ENCODE peak calls at places on chromosomes 11 and 22, in eight cellular contexts. T is activated CD4-positive, alpha-beta T cell treated with anti-CD3 and anti-CD28 coated beads, Interleukin-2, amount 50 U/mL, for 48 hours; D is AG09309; N is H1; H is NCI-H460; G is IMR-90; P is uterus; U is stomach. M is an unnamed sample.

GRCh38 chr11:124799384-124800225 is 601 bp downstream of the MSANTD2 start:
- DNase-seq in G (peak; percentile 18), U (peak; percentile 28), T (peak; percentile 38), D (no peak), N (no peak), H (no peak), P (no peak), M (no peak)

GRCh38 chr11:65185869-65186341 is 4.2 kb downstream of the CAPN1 start:
- DNase-seq in H (no peak), P (no peak), T (no peak), G (no peak), D (no peak), U (no peak), N (no peak), M (no peak)

GRCh38 chr11:76857776-76858461 is 2.8 kb upstream of the ACER3 start:
- DNase-seq in H (no peak), U (no peak), N (no peak), T (no peak), D (no peak), G (no peak), P (no peak), M (no peak)

GRCh38 chr11:42996742-42997307 is 315.0 kb upstream of the API5 start:
- DNase-seq in G (no peak), D (no peak), P (no peak), T (no peak), N (no peak), U (no peak), H (no peak), M (no peak)

GRCh38 chr11:34680918-34681554 is 60.1 kb downstream of the EHF start:
- DNase-seq in H (peak; percentile 82), D (peak; percentile 13), G (peak; percentile 78), P (no peak), T (no peak), N (peak; percentile 5), U (no peak), M (no peak)

GRCh38 chr22:48103126-48103875 is 1340.9 kb downstream of the TBC1D22A start:
- DNase-seq in D (no peak), U (peak; percentile 3), P (no peak), T (no peak), N (no peak), H (no peak), G (no peak), M (peak; percentile 15)

GRCh38 chr11:30346068-30346688 is 23.3 kb downstream of the ARL14EP start:
- DNase-seq in T (no peak), H (peak; percentile 56), P (no peak), U (no peak), G (peak; percentile 62), N (no peak), D (no peak), M (peak; percentile 58)

GRCh38 chr11:69403556-69404215 is 77.8 kb upstream of the LINC01488 start:
- DNase-seq in T (no peak), U (no peak), N (no peak), G (peak; percentile 82), D (peak; percentile 16), H (no peak), P (no peak), M (no peak)

GRCh38 chr11:8273281-8273680 is 9.6 kb upstream of the LMO1 start:
- DNase-seq in U (no peak), P (no peak), D (no peak), H (no peak), G (peak; percentile 29), T (no peak), N (no peak), M (no peak)

GRCh38 chr22:21611210-21611977 is 18.4 kb downstream of the YDJC start:
- DNase-seq in T (no peak), U (no peak), N (no peak), H (no peak), P (no peak), D (no peak), G (no peak), M (no peak)

GRCh38 chr11:86275493-86276370 is 26.3 kb upstream of the HIKESHI start:
- DNase-seq in T (no peak), N (no peak), P (no peak), D (no peak), G (no peak), H (no peak), U (no peak), M (no peak)

GRCh38 chr11:36091256-36091811 is 147.5 kb downstream of the LDLRAD3 start:
- DNase-seq in T (no peak), H (no peak), N (no peak), G (peak; percentile 79), D (peak; percentile 63), P (no peak), U (no peak), M (no peak)

GRCh38 chr22:43370045-43370444 is 26.9 kb upstream of the SCUBE1 start:
- DNase-seq in G (no peak), P (no peak), D (no peak), H (no peak), T (no peak), U (no peak), N (no peak), M (no peak)

GRCh38 chr22:44455151-44455962 is 42.7 kb downstream of the RTL6 start:
- DNase-seq in D (no peak), P (no peak), T (peak; percentile 35), G (no peak), H (no peak), N (no peak), U (peak; percentile 27), M (no peak)

GRCh38 chr11:62665630-62666258 is 632 bp downstream of the CSKMT start:
- DNase-seq in U (peak; percentile 50), T (peak; percentile 60), P (peak; percentile 59), D (no peak), N (no peak), G (peak; percentile 66), H (no peak), M (no peak)

GRCh38 chr22:23565942-23566715 is 14.0 kb downstream of the IGLL1 start:
- DNase-seq in U (no peak), H (no peak), D (no peak), P (no peak), N (no peak), T (no peak), G (no peak), M (no peak)

GRCh38 chr22:20031732-20032406 is 11.0 kb downstream of the TANGO2 start:
- DNase-seq in H (no peak), U (peak; percentile 35), T (peak; percentile 29), P (no peak), G (no peak), N (no peak), D (no peak), M (no peak)

GRCh38 chr11:34654491-34655334 is 33.8 kb downstream of the EHF start:
- DNase-seq in H (peak; percentile 98), P (no peak), U (peak; percentile 74), D (peak; percentile 38), G (peak; percentile 66), T (no peak), N (no peak), M (no peak)

M was measured in NCI-H1694.